ENCODE peak calls at places on chromosomes 2 and 18, in five cellular contexts. One of them, this sample, is unnamed.

GRCh38 chr18:74567805-74568204 is 29.9 kb upstream of the ZNF407 start:
- DNase-seq in RCC 7860: no peak
- DNase-seq in WERI-Rb-1: no peak
- DNase-seq in GM10248: no peak
- DNase-seq in mesothelial cell of epicardium: no peak
- DNase-seq in this sample: no peak

GRCh38 chr2:121128741-121129659 is 156.0 kb downstream of the TFCP2L1 start:
- DNase-seq in GM10248: no peak
- DNase-seq in RCC 7860: peak; percentile 36
- DNase-seq in WERI-Rb-1: peak; percentile 36
- DNase-seq in mesothelial cell of epicardium: no peak
- DNase-seq in this sample: peak; percentile 44

GRCh38 chr2:28365158-28365557 is 27.5 kb upstream of the FOSL2 start:
- DNase-seq in RCC 7860: no peak
- DNase-seq in mesothelial cell of epicardium: no peak
- DNase-seq in GM10248: no peak
- DNase-seq in WERI-Rb-1: no peak
- DNase-seq in this sample: no peak

GRCh38 chr2:119476301-119477117 is 44.9 kb downstream of the TMEM37 start:
- DNase-seq in mesothelial cell of epicardium: no peak
- DNase-seq in GM10248: peak; percentile 86
- DNase-seq in RCC 7860: peak; percentile 67
- DNase-seq in WERI-Rb-1: peak; percentile 80
- DNase-seq in this sample: peak; percentile 83

GRCh38 chr2:206164261-206164862 is 4.7 kb downstream of the EEF1B2 start:
- DNase-seq in WERI-Rb-1: peak; percentile 26
- DNase-seq in mesothelial cell of epicardium: no peak
- DNase-seq in RCC 7860: peak; percentile 16
- DNase-seq in GM10248: no peak
- DNase-seq in this sample: no peak

GRCh38 chr18:72572896-72573295 is 28.8 kb upstream of the CBLN2 start:
- DNase-seq in mesothelial cell of epicardium: no peak
- DNase-seq in GM10248: no peak
- DNase-seq in WERI-Rb-1: no peak
- DNase-seq in RCC 7860: no peak
- DNase-seq in this sample: no peak

GRCh38 chr18:11308499-11308898 is 159.1 kb upstream of the PIEZO2 start:
- DNase-seq in mesothelial cell of epicardium: no peak
- DNase-seq in RCC 7860: peak; percentile 26
- DNase-seq in GM10248: no peak
- DNase-seq in WERI-Rb-1: no peak
- DNase-seq in this sample: no peak

GRCh38 chr2:47265751-47266231 is 110.7 kb upstream of the STPG4 start:
- DNase-seq in WERI-Rb-1: peak; percentile 73
- DNase-seq in RCC 7860: no peak
- DNase-seq in GM10248: no peak
- DNase-seq in mesothelial cell of epicardium: no peak
- DNase-seq in this sample: no peak

GRCh38 chr2:170554278-170554955 is 160.7 kb upstream of the SP5 start:
- DNase-seq in RCC 7860: peak; percentile 16
- DNase-seq in WERI-Rb-1: no peak
- DNase-seq in GM10248: no peak
- DNase-seq in mesothelial cell of epicardium: no peak
- DNase-seq in this sample: no peak

GRCh38 chr18:23856466-23857175 is 157.9 kb upstream of the TTC39C start:
- DNase-seq in mesothelial cell of epicardium: no peak
- DNase-seq in WERI-Rb-1: peak; percentile 15
- DNase-seq in GM10248: no peak
- DNase-seq in RCC 7860: peak; percentile 29
- DNase-seq in this sample: no peak

GRCh38 chr2:88828397-88829137 is 137.1 kb downstream of the RPIA start:
- DNase-seq in GM10248: no peak
- DNase-seq in RCC 7860: no peak
- DNase-seq in WERI-Rb-1: no peak
- DNase-seq in mesothelial cell of epicardium: no peak
- DNase-seq in this sample: no peak

GRCh38 chr2:796151-796955 is 119.1 kb upstream of the TMEM18 start:
- DNase-seq in GM10248: no peak
- DNase-seq in mesothelial cell of epicardium: no peak
- DNase-seq in RCC 7860: no peak
- DNase-seq in WERI-Rb-1: no peak
- DNase-seq in this sample: no peak

GRCh38 chr18:52670903-52671302 is 330.9 kb downstream of the DCC start:
- DNase-seq in GM10248: no peak
- DNase-seq in RCC 7860: no peak
- DNase-seq in mesothelial cell of epicardium: no peak
- DNase-seq in WERI-Rb-1: peak; percentile 33
- DNase-seq in this sample: no peak

GRCh38 chr2:235527806-235528480 is 34.1 kb downstream of the AGAP1 start:
- DNase-seq in GM10248: no peak
- DNase-seq in RCC 7860: no peak
- DNase-seq in mesothelial cell of epicardium: no peak
- DNase-seq in WERI-Rb-1: no peak
- DNase-seq in this sample: no peak

GRCh38 chr18:66495844-66496243 is 108.0 kb downstream of the CDH19 start:
- DNase-seq in GM10248: no peak
- DNase-seq in WERI-Rb-1: peak; percentile 66
- DNase-seq in mesothelial cell of epicardium: peak; percentile 32
- DNase-seq in RCC 7860: no peak
- DNase-seq in this sample: peak; percentile 44

GRCh38 chr2:56483081-56483480 is 299.3 kb downstream of the CCDC85A start:
- DNase-seq in RCC 7860: peak; percentile 55
- DNase-seq in GM10248: no peak
- DNase-seq in mesothelial cell of epicardium: no peak
- DNase-seq in WERI-Rb-1: no peak
- DNase-seq in this sample: no peak

GRCh38 chr2:74919827-74920226 is 38.6 kb upstream of the POLE4 start:
- DNase-seq in GM10248: peak; percentile 84
- DNase-seq in WERI-Rb-1: peak; percentile 82
- DNase-seq in mesothelial cell of epicardium: peak; percentile 66
- DNase-seq in RCC 7860: no peak
- DNase-seq in this sample: peak; percentile 75

GRCh38 chr2:80007722-80008503 is 296.6 kb downstream of the LRRTM1 start:
- DNase-seq in WERI-Rb-1: peak; percentile 44
- DNase-seq in mesothelial cell of epicardium: no peak
- DNase-seq in GM10248: no peak
- DNase-seq in RCC 7860: no peak
- DNase-seq in this sample: no peak

GRCh38 chr2:149329470-149330126 is 789 bp upstream of the LYPD6 start:
- DNase-seq in mesothelial cell of epicardium: peak; percentile 29
- DNase-seq in WERI-Rb-1: peak; percentile 85
- DNase-seq in RCC 7860: peak; percentile 50
- DNase-seq in GM10248: peak; percentile 22
- DNase-seq in this sample: no peak

GRCh38 chr2:236552586-236552985 is 17.0 kb upstream of the ACKR3 start:
- DNase-seq in WERI-Rb-1: no peak
- DNase-seq in RCC 7860: no peak
- DNase-seq in mesothelial cell of epicardium: no peak
- DNase-seq in GM10248: no peak
- DNase-seq in this sample: no peak

GRCh38 chr2:138183700-138184099 is 219.4 kb downstream of the HNMT start:
- DNase-seq in mesothelial cell of epicardium: no peak
- DNase-seq in RCC 7860: no peak
- DNase-seq in WERI-Rb-1: no peak
- DNase-seq in GM10248: no peak
- DNase-seq in this sample: no peak

GRCh38 chr2:72999729-73000725 is 71.5 kb downstream of the SFXN5 start:
- DNase-seq in RCC 7860: peak; percentile 55
- DNase-seq in GM10248: no peak
- DNase-seq in WERI-Rb-1: no peak
- DNase-seq in mesothelial cell of epicardium: no peak
- DNase-seq in this sample: no peak

GRCh38 chr2:105426626-105427292 is 27.9 kb upstream of the FHL2 start:
- DNase-seq in GM10248: no peak
- DNase-seq in WERI-Rb-1: no peak
- DNase-seq in RCC 7860: no peak
- DNase-seq in mesothelial cell of epicardium: no peak
- DNase-seq in this sample: no peak

GRCh38 chr2:200479617-200480292 is 30.1 kb downstream of the KCTD18 start:
- DNase-seq in WERI-Rb-1: no peak
- DNase-seq in RCC 7860: peak; percentile 52
- DNase-seq in mesothelial cell of epicardium: no peak
- DNase-seq in GM10248: no peak
- DNase-seq in this sample: no peak

GRCh38 chr2:227479865-227480475 is 8.0 kb downstream of the AGFG1 start:
- DNase-seq in WERI-Rb-1: no peak
- DNase-seq in mesothelial cell of epicardium: no peak
- DNase-seq in GM10248: no peak
- DNase-seq in RCC 7860: no peak
- DNase-seq in this sample: no peak

GRCh38 chr2:141311430-141311829 is 819.4 kb downstream of the LRP1B start:
- DNase-seq in RCC 7860: no peak
- DNase-seq in WERI-Rb-1: no peak
- DNase-seq in GM10248: no peak
- DNase-seq in mesothelial cell of epicardium: no peak
- DNase-seq in this sample: no peak